ENCODE peak calls at places on chromosome 9, in six cellular contexts. One of them, this sample, is unnamed.

GRCh38 chr9:12740845-12741244 is 34.0 kb upstream of the LURAP1L start:
- DNase-seq in H1: no peak
- DNase-seq in mesendoderm: no peak
- DNase-seq in H9: no peak
- DNase-seq in IMR-90: peak; percentile 69
- DNase-seq in neuronal stem cell: no peak
- DNase-seq in this sample: no peak

GRCh38 chr9:20209421-20210340 is 412.6 kb downstream of the MLLT3 start:
- DNase-seq in mesendoderm: no peak
- DNase-seq in H1: no peak
- DNase-seq in neuronal stem cell: no peak
- DNase-seq in IMR-90: no peak
- DNase-seq in H9: no peak
- DNase-seq in this sample: no peak

GRCh38 chr9:20326516-20326915 is 295.8 kb downstream of the MLLT3 start:
- DNase-seq in neuronal stem cell: no peak
- DNase-seq in IMR-90: no peak
- DNase-seq in H9: no peak
- DNase-seq in mesendoderm: no peak
- DNase-seq in H1: no peak
- DNase-seq in this sample: no peak

GRCh38 chr9:107175039-107175438 is 108.0 kb upstream of the RAD23B start:
- DNase-seq in mesendoderm: no peak
- DNase-seq in H1: no peak
- DNase-seq in H9: no peak
- DNase-seq in neuronal stem cell: no peak
- DNase-seq in IMR-90: no peak
- DNase-seq in this sample: no peak

GRCh38 chr9:42852133-42852532 is 668.7 kb downstream of the SPATA31A6 start:
- DNase-seq in H9: peak; percentile 80
- DNase-seq in IMR-90: no peak
- DNase-seq in H1: peak; percentile 44
- DNase-seq in neuronal stem cell: peak; percentile 29
- DNase-seq in mesendoderm: peak; percentile 71
- DNase-seq in this sample: peak; percentile 50

GRCh38 chr9:130022566-130023146 is 20.3 kb downstream of the FNBP1 start:
- DNase-seq in H9: no peak
- DNase-seq in mesendoderm: no peak
- DNase-seq in neuronal stem cell: no peak
- DNase-seq in IMR-90: no peak
- DNase-seq in H1: no peak
- DNase-seq in this sample: no peak

GRCh38 chr9:116632990-116633441 is 54.1 kb upstream of the TRIM32 start:
- DNase-seq in mesendoderm: no peak
- DNase-seq in H1: no peak
- DNase-seq in IMR-90: peak; percentile 44
- DNase-seq in neuronal stem cell: no peak
- DNase-seq in H9: no peak
- DNase-seq in this sample: peak; percentile 78

GRCh38 chr9:89428901-89429890 is 68.7 kb downstream of the SEMA4D start:
- DNase-seq in neuronal stem cell: no peak
- DNase-seq in mesendoderm: peak; percentile 95
- DNase-seq in H9: peak; percentile 85
- DNase-seq in IMR-90: no peak
- DNase-seq in H1: peak; percentile 53
- DNase-seq in this sample: no peak

GRCh38 chr9:106920701-106921283 is 57.8 kb downstream of the ZNF462 start:
- DNase-seq in neuronal stem cell: peak; percentile 20
- DNase-seq in mesendoderm: peak; percentile 13
- DNase-seq in H9: no peak
- DNase-seq in IMR-90: peak; percentile 21
- DNase-seq in H1: no peak
- DNase-seq in this sample: peak; percentile 29

GRCh38 chr9:85484235-85484634 is 257.5 kb downstream of the AGTPBP1 start:
- DNase-seq in IMR-90: no peak
- DNase-seq in H1: no peak
- DNase-seq in mesendoderm: no peak
- DNase-seq in neuronal stem cell: no peak
- DNase-seq in H9: no peak
- DNase-seq in this sample: no peak

GRCh38 chr9:138010274-138010800 is 132.8 kb downstream of the CACNA1B start:
- DNase-seq in IMR-90: no peak
- DNase-seq in mesendoderm: no peak
- DNase-seq in H1: no peak
- DNase-seq in H9: no peak
- DNase-seq in neuronal stem cell: no peak
- DNase-seq in this sample: no peak

GRCh38 chr9:126773004-126773607 is 31.7 kb upstream of the ZBTB43 start:
- DNase-seq in neuronal stem cell: no peak
- DNase-seq in H1: peak; percentile 17
- DNase-seq in H9: peak; percentile 76
- DNase-seq in IMR-90: peak; percentile 16
- DNase-seq in mesendoderm: peak; percentile 67
- DNase-seq in this sample: peak; percentile 20

GRCh38 chr9:2235623-2236022 is 220.5 kb downstream of the SMARCA2 start:
- DNase-seq in H9: no peak
- DNase-seq in neuronal stem cell: no peak
- DNase-seq in mesendoderm: no peak
- DNase-seq in H1: no peak
- DNase-seq in IMR-90: no peak
- DNase-seq in this sample: no peak

GRCh38 chr9:132795511-132796303 is 82.4 kb downstream of the AK8 start:
- DNase-seq in H9: no peak
- DNase-seq in IMR-90: no peak
- DNase-seq in mesendoderm: no peak
- DNase-seq in H1: no peak
- DNase-seq in neuronal stem cell: no peak
- DNase-seq in this sample: no peak

GRCh38 chr9:119861801-119862200 is 492.6 kb upstream of the BRINP1 start:
- DNase-seq in mesendoderm: no peak
- DNase-seq in IMR-90: no peak
- DNase-seq in neuronal stem cell: no peak
- DNase-seq in H1: no peak
- DNase-seq in H9: no peak
- DNase-seq in this sample: no peak

GRCh38 chr9:36091028-36091953 is 45.2 kb upstream of the GLIPR2 start:
- DNase-seq in neuronal stem cell: no peak
- DNase-seq in IMR-90: peak; percentile 96
- DNase-seq in H1: no peak
- DNase-seq in H9: no peak
- DNase-seq in mesendoderm: peak; percentile 85
- DNase-seq in this sample: peak; percentile 54

GRCh38 chr9:23842531-23843129 is 16.6 kb upstream of the ELAVL2 start:
- DNase-seq in H9: no peak
- DNase-seq in H1: no peak
- DNase-seq in neuronal stem cell: no peak
- DNase-seq in IMR-90: no peak
- DNase-seq in mesendoderm: peak; percentile 49
- DNase-seq in this sample: no peak

GRCh38 chr9:33818167-33818831 is 1.3 kb downstream of the UBE2R2 start:
- DNase-seq in neuronal stem cell: no peak
- DNase-seq in mesendoderm: peak; percentile 19
- DNase-seq in H1: no peak
- DNase-seq in H9: no peak
- DNase-seq in IMR-90: no peak
- DNase-seq in this sample: peak; percentile 20

GRCh38 chr9:100473271-100474081 is 527 bp downstream of the TMEFF1 start:
- DNase-seq in H1: no peak
- DNase-seq in mesendoderm: peak; percentile 74
- DNase-seq in H9: peak; percentile 52
- DNase-seq in neuronal stem cell: peak; percentile 46
- DNase-seq in IMR-90: peak; percentile 29
- DNase-seq in this sample: peak; percentile 43

GRCh38 chr9:114025196-114025753 is 52.8 kb downstream of the AMBP start:
- DNase-seq in mesendoderm: peak; percentile 55
- DNase-seq in IMR-90: no peak
- DNase-seq in neuronal stem cell: no peak
- DNase-seq in H1: no peak
- DNase-seq in H9: peak; percentile 23
- DNase-seq in this sample: no peak

GRCh38 chr9:88984543-88984883 is 6.8 kb upstream of the S1PR3 start:
- DNase-seq in H1: no peak
- DNase-seq in H9: no peak
- DNase-seq in neuronal stem cell: no peak
- DNase-seq in mesendoderm: no peak
- DNase-seq in IMR-90: no peak
- DNase-seq in this sample: no peak

GRCh38 chr9:136764301-136764891 is at the start of gene LCN15:
- DNase-seq in H9: peak; percentile 36
- DNase-seq in IMR-90: no peak
- DNase-seq in neuronal stem cell: no peak
- DNase-seq in H1: no peak
- DNase-seq in mesendoderm: no peak
- DNase-seq in this sample: no peak

GRCh38 chr9:123536455-123536868 is 180.5 kb downstream of the CRB2 start:
- DNase-seq in H9: no peak
- DNase-seq in H1: no peak
- DNase-seq in neuronal stem cell: no peak
- DNase-seq in mesendoderm: no peak
- DNase-seq in IMR-90: no peak
- DNase-seq in this sample: no peak

DNA sequence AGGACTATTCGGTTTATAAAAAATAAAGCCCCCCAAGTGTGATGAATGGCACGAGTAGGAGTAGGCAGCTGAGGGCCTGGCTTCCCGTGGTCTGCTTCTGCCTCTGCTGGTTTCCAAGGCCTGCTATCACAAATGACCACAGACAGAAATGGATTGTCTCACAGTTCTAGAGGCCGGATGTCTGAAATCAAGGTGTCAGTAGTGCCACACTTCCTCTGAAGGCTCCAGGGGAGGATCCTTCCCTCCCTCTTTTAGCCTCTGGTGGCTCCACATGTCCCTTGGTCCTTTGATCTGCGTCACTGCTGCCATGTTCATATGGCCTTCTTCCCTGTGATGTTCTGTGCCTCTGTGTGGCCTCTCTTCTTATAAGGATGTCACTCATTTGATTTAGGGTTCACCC is 15.1 kb downstream of the PRKACG start:
- DNase-seq in IMR-90: no peak
- DNase-seq in H9: no peak
- DNase-seq in H1: no peak
- DNase-seq in neuronal stem cell: no peak
- DNase-seq in mesendoderm: peak; percentile 60
- DNase-seq in this sample: no peak
- H3K4ac ChIP-seq in IMR-90: no peak overlapping the region
- H3K4ac ChIP-seq in H9: no peak overlapping the region
- H3K4ac ChIP-seq in H1: no peak overlapping the region
- H3K4ac ChIP-seq in neuronal stem cell: no peak overlapping the region
- H3K4ac ChIP-seq in mesendoderm: peak overlapping the region; percentile 6
- H3K4ac ChIP-seq in this sample: no peak overlapping the region

DNA sequence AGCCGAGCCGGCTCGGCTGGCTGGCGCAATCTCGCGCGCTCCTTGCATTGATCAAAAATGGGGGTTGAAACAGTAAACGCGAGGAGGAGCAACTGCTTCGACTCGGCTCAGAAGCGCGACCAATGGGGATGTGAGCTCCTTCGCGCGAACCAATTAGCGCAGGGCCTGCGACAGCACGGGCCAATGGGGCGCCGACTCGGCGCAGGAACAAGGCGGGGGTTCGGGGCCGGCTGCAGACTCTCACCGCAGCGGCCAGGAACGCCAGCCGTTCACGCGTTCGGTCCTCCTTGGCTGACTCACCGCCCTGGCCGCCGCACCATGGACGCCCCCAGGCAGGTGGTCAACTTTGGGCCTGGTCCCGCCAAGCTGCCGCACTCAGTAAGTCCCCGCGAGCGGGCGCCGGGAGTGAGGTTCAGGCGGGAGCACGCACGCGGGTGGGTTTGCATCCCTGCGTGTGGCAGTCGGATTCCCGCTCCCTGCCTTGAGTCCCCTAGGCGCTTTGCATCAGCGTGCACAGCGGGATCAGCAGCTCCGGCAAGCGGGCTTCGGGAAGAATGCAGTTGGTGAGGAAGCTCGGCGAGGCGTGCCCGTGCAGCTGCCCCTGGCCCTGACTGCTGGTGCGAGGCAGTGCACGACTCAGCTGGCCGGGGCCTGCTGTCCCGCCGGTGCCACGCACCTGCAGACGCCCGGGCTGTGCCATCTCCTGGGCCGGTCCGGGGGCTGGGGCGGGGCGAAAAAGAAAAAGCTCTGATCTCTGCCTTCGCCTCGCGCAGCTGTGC is at the start of gene PSAT1:
- DNase-seq in mesendoderm: peak; percentile 99
- DNase-seq in H1: peak; percentile 90
- DNase-seq in IMR-90: peak; percentile 98
- DNase-seq in H9: peak; percentile 97
- DNase-seq in neuronal stem cell: peak; percentile 93
- DNase-seq in this sample: peak; percentile 98
- H3K4ac ChIP-seq in mesendoderm: peak within 1 kb of the TSS; percentile 97
- H3K4ac ChIP-seq in H1: peak within 1 kb of the TSS; percentile 87
- H3K4ac ChIP-seq in IMR-90: peak within 1 kb of the TSS; percentile 93
- H3K4ac ChIP-seq in H9: peak within 1 kb of the TSS; percentile 90
- H3K4ac ChIP-seq in neuronal stem cell: no peak within 1 kb of the TSS
- H3K4ac ChIP-seq in this sample: peak within 1 kb of the TSS; percentile 92

GRCh38 chr9:97981828-97982164 is 1.3 kb upstream of the ANP32B start:
- DNase-seq in H1: no peak
- DNase-seq in IMR-90: no peak
- DNase-seq in neuronal stem cell: no peak
- DNase-seq in H9: no peak
- DNase-seq in mesendoderm: no peak
- DNase-seq in this sample: peak; percentile 20

GRCh38 chr9:97982719-97983523 is at the start of gene ANP32B:
- DNase-seq in H9: peak; percentile 84
- DNase-seq in IMR-90: peak; percentile 89
- DNase-seq in H1: peak; percentile 46
- DNase-seq in mesendoderm: peak; percentile 96
- DNase-seq in neuronal stem cell: peak; percentile 91
- DNase-seq in this sample: peak; percentile 86

GRCh38 chr9:97983524-97984187 is 515 bp downstream of the ANP32B start:
- DNase-seq in H9: peak; percentile 37
- DNase-seq in IMR-90: peak; percentile 9
- DNase-seq in neuronal stem cell: no peak
- DNase-seq in H1: no peak
- DNase-seq in mesendoderm: peak; percentile 46
- DNase-seq in this sample: peak; percentile 60

GRCh38 chr9:97980918-97981827 is 2.0 kb upstream of the ANP32B start:
- DNase-seq in mesendoderm: peak; percentile 19
- DNase-seq in IMR-90: no peak
- DNase-seq in H9: no peak
- DNase-seq in neuronal stem cell: no peak
- DNase-seq in H1: no peak
- DNase-seq in this sample: no peak

GRCh38 chr9:97982191-97982718 is 886 bp upstream of the ANP32B start:
- DNase-seq in IMR-90: no peak
- DNase-seq in mesendoderm: no peak
- DNase-seq in H1: no peak
- DNase-seq in H9: no peak
- DNase-seq in neuronal stem cell: no peak
- DNase-seq in this sample: peak; percentile 9
- H3K4ac ChIP-seq in IMR-90: peak overlapping the region; percentile 80
- H3K4ac ChIP-seq in mesendoderm: peak overlapping the region; percentile 89
- H3K4ac ChIP-seq in H1: no peak overlapping the region
- H3K4ac ChIP-seq in H9: no peak overlapping the region
- H3K4ac ChIP-seq in neuronal stem cell: no peak overlapping the region
- H3K4ac ChIP-seq in this sample: peak overlapping the region; percentile 46

GRCh38 chr9:93509084-93509483 is 55.7 kb upstream of the FAM120AOS start:
- DNase-seq in mesendoderm: peak; percentile 5
- DNase-seq in H1: no peak
- DNase-seq in neuronal stem cell: no peak
- DNase-seq in IMR-90: no peak
- DNase-seq in H9: no peak
- DNase-seq in this sample: no peak
- H3K4ac ChIP-seq in mesendoderm: no peak overlapping the region
- H3K4ac ChIP-seq in H1: no peak overlapping the region
- H3K4ac ChIP-seq in neuronal stem cell: no peak overlapping the region
- H3K4ac ChIP-seq in IMR-90: no peak overlapping the region
- H3K4ac ChIP-seq in H9: no peak overlapping the region
- H3K4ac ChIP-seq in this sample: no peak overlapping the region